ENCODE peak calls at places on chromosomes 13 and 19, in ten cellular contexts. X is sigmoid colon, H is ovary, O is stomach, A is tibial nerve, M is IMR-90, F is right lobe of liver, D is lower leg skin, Q is heart left ventricle, W is NB4. U is an unnamed sample.

GRCh38 chr13:60756306-60756705 is 359.3 kb downstream of the TDRD3 start:
- DNase-seq in X (no peak), H (no peak), O (no peak), A (no peak), M (no peak), F (no peak), D (no peak), Q (no peak), W (no peak), U (no peak)

GRCh38 chr19:39696418-39696817 is 7.9 kb upstream of the LGALS14 start:
- DNase-seq in X (no peak), H (no peak), O (no peak), A (no peak), M (no peak), F (no peak), D (no peak), Q (no peak), W (no peak), U (no peak)

GRCh38 chr13:67416047-67416925 is 186.2 kb upstream of the PCDH9 start:
- DNase-seq in X (no peak), H (no peak), O (peak), A (no peak), M (peak), F (no peak), D (no peak), Q (peak), W (peak), U (no peak)

GRCh38 chr13:34805347-34805746 is 136.7 kb upstream of the NBEA start:
- DNase-seq in X (no peak), H (no peak), O (no peak), A (no peak), M (no peak), F (no peak), D (no peak), Q (no peak), W (no peak), U (no peak)

GRCh38 chr13:46386996-46387851 is at the start of gene RUBCNL:
- DNase-seq in X (no peak), H (no peak), O (no peak), A (no peak), M (no peak), F (peak), D (no peak), Q (peak), W (peak), U (no peak)

GRCh38 chr13:30363725-30364124 is 56.4 kb upstream of the KATNAL1 start:
- DNase-seq in X (no peak), H (no peak), O (no peak), A (no peak), M (no peak), F (no peak), D (no peak), Q (no peak), W (no peak), U (no peak)

GRCh38 chr13:46172531-46172991 is 9.4 kb downstream of the LCP1 start:
- DNase-seq in X (no peak), H (no peak), O (no peak), A (no peak), M (no peak), F (peak), D (no peak), Q (no peak), W (peak), U (no peak)

GRCh38 chr19:33231511-33231910 is 5.9 kb upstream of the SLC7A10 start:
- DNase-seq in X (no peak), H (no peak), O (no peak), A (no peak), M (peak), F (no peak), D (no peak), Q (no peak), W (peak), U (no peak)

GRCh38 chr19:39196860-39197562 is at the start of gene NCCRP1:
- DNase-seq in X (no peak), H (no peak), O (no peak), A (no peak), M (no peak), F (no peak), D (no peak), Q (no peak), W (no peak), U (no peak)

GRCh38 chr19:14166448-14166847 is 30.1 kb upstream of the ASF1B start:
- DNase-seq in X (no peak), H (no peak), O (no peak), A (no peak), M (no peak), F (no peak), D (no peak), Q (no peak), W (no peak), U (no peak)

GRCh38 chr19:5048727-5049553 is 80.0 kb downstream of the KDM4B start:
- DNase-seq in X (no peak), H (peak), O (no peak), A (no peak), M (peak), F (no peak), D (peak), Q (no peak), W (no peak), U (no peak)

GRCh38 chr19:47587295-47587694 is 14.3 kb upstream of the ZNF541 start:
- DNase-seq in X (no peak), H (no peak), O (no peak), A (no peak), M (peak), F (no peak), D (no peak), Q (no peak), W (no peak), U (no peak)

GRCh38 chr13:27622102-27622820 is 569 bp downstream of the POLR1D start:
- DNase-seq in X (no peak), H (no peak), O (no peak), A (no peak), M (peak), F (no peak), D (no peak), Q (no peak), W (no peak), U (no peak)

GRCh38 chr13:102584423-102584822 is 12.4 kb upstream of the TPP2 start:
- DNase-seq in X (no peak), H (no peak), O (no peak), A (no peak), M (no peak), F (no peak), D (no peak), Q (no peak), W (peak), U (no peak)

GRCh38 chr13:101139076-101139475 is 277.2 kb downstream of the NALCN start:
- DNase-seq in X (no peak), H (no peak), O (no peak), A (no peak), M (no peak), F (no peak), D (no peak), Q (no peak), W (no peak), U (no peak)

GRCh38 chr13:98253526-98253925 is 76.5 kb upstream of the RNF113B start:
- DNase-seq in X (no peak), H (no peak), O (no peak), A (no peak), M (no peak), F (no peak), D (no peak), Q (no peak), W (no peak), U (no peak)

GRCh38 chr19:940591-941291 is 14.9 kb downstream of the ARID3A start:
- DNase-seq in X (peak), H (no peak), O (peak), A (peak), M (peak), F (peak), D (peak), Q (peak), W (no peak), U (peak)

GRCh38 chr13:104773775-104774174 is 1707.6 kb upstream of the SLC10A2 start:
- DNase-seq in X (no peak), H (no peak), O (no peak), A (no peak), M (peak), F (no peak), D (no peak), Q (no peak), W (peak), U (no peak)

GRCh38 chr19:38848299-38849146 is 1.3 kb downstream of the HNRNPL start:
- DNase-seq in X (no peak), H (peak), O (no peak), A (no peak), M (no peak), F (peak), D (no peak), Q (no peak), W (no peak), U (no peak)

GRCh38 chr19:29777916-29778315 is 33.9 kb upstream of the CCNE1 start:
- DNase-seq in X (no peak), H (no peak), O (no peak), A (no peak), M (no peak), F (no peak), D (no peak), Q (no peak), W (no peak), U (no peak)

GRCh38 chr19:6534451-6535093 is 3.7 kb downstream of the TNFSF9 start:
- DNase-seq in X (no peak), H (no peak), O (no peak), A (no peak), M (no peak), F (no peak), D (no peak), Q (no peak), W (no peak), U (no peak)

GRCh38 chr13:110634558-110634957 is 19.2 kb downstream of the NAXD start:
- DNase-seq in X (no peak), H (no peak), O (no peak), A (no peak), M (peak), F (no peak), D (no peak), Q (no peak), W (peak), U (no peak)
- TF ChIP-seq POLR2A in X (no peak), H (no peak), O (no peak), A (no peak), M (no peak), F (no peak), D (no peak), Q (no peak), W (no peak), U (no peak)

GRCh38 chr19:19319725-19320361 is 466 bp downstream of the SUGP1 start:
- DNase-seq in X (no peak), H (peak), O (no peak), A (no peak), M (no peak), F (peak), D (no peak), Q (no peak), W (peak), U (no peak)

GRCh38 chr19:19324059-19324755 is 3.6 kb downstream of the MAU2 start:
- DNase-seq in X (no peak), H (no peak), O (no peak), A (no peak), M (no peak), F (no peak), D (no peak), Q (no peak), W (no peak), U (no peak)

GRCh38 chr19:19316082-19316481 is 4.2 kb downstream of the SUGP1 start:
- DNase-seq in X (no peak), H (no peak), O (no peak), A (no peak), M (no peak), F (no peak), D (no peak), Q (no peak), W (no peak), U (no peak)

GRCh38 chr19:19321143-19321577 is 531 bp downstream of the MAU2 start:
- DNase-seq in X (no peak), H (peak), O (no peak), A (no peak), M (no peak), F (no peak), D (no peak), Q (no peak), W (peak), U (no peak)

DNA sequence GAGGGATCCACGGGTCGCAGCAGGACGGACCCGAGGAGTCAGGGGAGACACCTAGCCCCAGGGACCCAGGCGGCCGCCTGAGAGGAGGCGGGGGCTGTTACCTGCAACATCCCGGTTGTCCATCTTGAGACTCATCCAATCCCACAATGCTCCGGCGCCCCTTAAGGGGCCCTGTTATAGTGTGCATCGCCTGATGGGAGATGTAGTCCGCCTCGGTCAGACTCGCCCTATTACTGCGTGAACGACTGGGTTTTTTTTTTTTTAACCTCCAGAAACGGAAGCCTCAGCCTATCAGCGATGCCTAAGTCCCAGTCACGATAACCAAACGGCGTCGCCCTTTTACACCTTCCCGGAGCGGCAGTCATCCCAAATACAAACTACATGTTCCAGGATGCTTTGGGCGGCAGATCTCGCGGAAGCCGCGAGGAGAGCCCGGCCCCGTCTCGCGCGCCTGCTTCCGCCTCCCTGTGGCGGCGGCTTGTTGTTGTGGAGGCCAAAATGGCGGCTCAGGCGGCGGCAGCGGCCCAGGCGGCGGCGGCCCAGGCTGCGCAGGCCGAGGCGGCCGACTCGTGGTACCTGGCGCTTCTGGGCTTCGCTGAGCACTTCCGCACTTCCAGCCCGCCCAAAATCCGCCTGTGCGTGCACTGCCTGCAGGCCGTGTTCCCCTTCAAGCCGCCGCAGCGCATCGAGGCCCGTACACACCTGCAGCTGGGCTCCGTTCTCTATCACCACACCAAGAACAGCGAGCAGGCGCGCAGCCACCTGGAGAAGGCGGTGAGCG is at the start of the genes MAU2 and SUGP1:
- DNase-seq in X (peak), H (peak), O (peak), A (peak), M (peak), F (peak), D (peak), Q (peak), W (peak), U (peak)
- TF ChIP-seq POLR2A in X (no peak), H (peak), O (no peak), A (peak), M (peak), F (peak), D (no peak), Q (peak), W (peak), U (no peak)

GRCh38 chr19:41426952-41427646 is at the start of gene B3GNT8:
- DNase-seq in X (peak), H (peak), O (peak), A (peak), M (peak), F (peak), D (peak), Q (peak), W (peak), U (peak)
- TF ChIP-seq POLR2A in X (peak), H (no peak), O (no peak), A (peak), M (no peak), F (no peak), D (no peak), Q (peak), W (no peak), U (no peak)

DNA sequence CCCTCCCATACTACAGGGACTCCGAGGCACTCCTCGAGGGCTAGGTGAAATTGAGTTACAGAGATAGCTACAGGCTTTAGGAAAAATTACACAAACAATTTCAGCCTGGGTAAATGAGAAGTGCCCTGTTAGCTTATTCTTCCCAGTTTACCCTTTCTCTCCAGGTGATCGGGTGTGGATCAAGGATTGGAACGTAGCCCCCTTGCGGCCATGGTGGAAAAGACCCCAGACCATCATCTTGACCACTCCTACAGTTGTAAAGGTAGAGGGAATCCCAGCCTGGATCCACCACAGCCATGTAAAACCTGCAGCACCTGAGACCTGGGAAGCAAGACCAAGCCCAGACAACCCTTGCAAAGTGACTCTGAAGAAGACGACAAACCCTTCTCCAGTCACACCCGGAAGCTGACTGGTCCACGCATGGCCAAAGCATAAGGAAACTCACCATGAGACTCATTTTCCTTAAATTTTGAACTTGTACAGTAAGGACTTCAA is 600.6 kb downstream of the UQCRFS1 start:
- DNase-seq in X (no peak), H (no peak), O (no peak), A (no peak), M (no peak), F (no peak), D (no peak), Q (no peak), W (no peak), U (no peak)
- TF ChIP-seq POLR2A in X (no peak), H (no peak), O (no peak), A (no peak), M (no peak), F (no peak), D (no peak), Q (no peak), W (no peak), U (no peak)

GRCh38 chr19:13011653-13012389 is 16.5 kb downstream of the NFIX start:
- DNase-seq in X (no peak), H (peak), O (no peak), A (no peak), M (no peak), F (no peak), D (no peak), Q (no peak), W (no peak), U (no peak)
- TF ChIP-seq POLR2A in X (no peak), H (no peak), O (no peak), A (no peak), M (no peak), F (no peak), D (no peak), Q (no peak), W (no peak), U (no peak)

DNA sequence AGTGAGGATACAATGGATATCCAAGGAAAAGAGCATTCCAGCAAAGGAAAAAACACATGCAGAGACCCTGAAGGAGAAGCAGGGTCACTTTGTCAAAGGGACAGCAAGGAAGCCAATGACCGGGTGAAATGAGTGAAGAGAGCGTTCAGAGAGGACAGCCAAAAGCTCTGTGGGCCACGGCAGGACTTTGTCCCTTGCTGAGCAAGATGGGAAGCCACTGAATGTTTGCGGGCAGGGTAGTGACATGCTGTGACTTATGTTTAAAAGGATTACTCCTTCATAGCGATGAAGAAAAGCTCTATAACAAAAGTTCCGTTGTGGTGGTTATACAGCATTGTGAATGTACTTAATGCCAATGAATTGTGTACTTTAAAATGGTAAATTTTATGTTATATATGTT is 16.5 kb downstream of the ZAR1L start:
- DNase-seq in X (no peak), H (no peak), O (no peak), A (no peak), M (no peak), F (peak), D (no peak), Q (no peak), W (no peak), U (no peak)
- TF ChIP-seq POLR2A in X (no peak), H (no peak), O (no peak), A (no peak), M (no peak), F (no peak), D (no peak), Q (no peak), W (no peak), U (no peak)

U was measured in suprapubic skin.